ENCODE peak calls at places on chromosomes 5 and 9, in six cellular contexts. Y is OCI-M1; V is MV-4-11; L is GM04504; B is stimulated activated CD4-positive, alpha-beta T cell treated with anti-CD3 and anti-CD28 coated beads, Interleukin-15, amount 100 ng/mL, for 24 hours; P is effector CD4-positive, alpha-beta T cell. W is an unnamed sample.

GRCh38 chr5:139863361-139863760 is 67.8 kb downstream of the PSD2 start:
- DNase-seq in Y (no peak), V (no peak), L (no peak), B (no peak), P (no peak), W (no peak)

GRCh38 chr5:174837919-174838902 is 113.8 kb downstream of the MSX2 start:
- DNase-seq in Y (no peak), V (peak), L (peak), B (no peak), P (no peak), W (peak)

GRCh38 chr9:4421847-4422246 is 68.4 kb upstream of the SLC1A1 start:
- DNase-seq in Y (no peak), V (no peak), L (no peak), B (no peak), P (no peak), W (no peak)

GRCh38 chr5:59838989-59839388 is 54.5 kb downstream of the PDE4D start:
- DNase-seq in Y (no peak), V (no peak), L (no peak), B (no peak), P (no peak), W (no peak)

GRCh38 chr5:142197098-142197497 is 88.5 kb downstream of the NDFIP1 start:
- DNase-seq in Y (no peak), V (no peak), L (no peak), B (no peak), P (no peak), W (no peak)

GRCh38 chr5:122874179-122874875 is 28.9 kb downstream of the SNX24 start:
- DNase-seq in Y (no peak), V (peak), L (no peak), B (no peak), P (no peak), W (no peak)

GRCh38 chr5:103041071-103041676 is 78.8 kb downstream of the GIN1 start:
- DNase-seq in Y (peak), V (peak), L (no peak), B (no peak), P (no peak), W (peak)

GRCh38 chr5:173395257-173395932 is 67.2 kb upstream of the STC2 start:
- DNase-seq in Y (no peak), V (no peak), L (peak), B (no peak), P (no peak), W (no peak)

GRCh38 chr9:77020438-77021264 is 1.2 kb downstream of the FOXB2 start:
- DNase-seq in Y (no peak), V (no peak), L (no peak), B (peak), P (no peak), W (no peak)

GRCh38 chr9:105958587-105958986 is 264.2 kb downstream of the TMEM38B start:
- DNase-seq in Y (no peak), V (no peak), L (no peak), B (no peak), P (no peak), W (no peak)

GRCh38 chr5:179115845-179116524 is 55.8 kb downstream of the ZNF354C start:
- DNase-seq in Y (no peak), V (no peak), L (no peak), B (no peak), P (no peak), W (no peak)

GRCh38 chr5:95794070-95794516 is 28.4 kb downstream of the GLRX start:
- DNase-seq in Y (no peak), V (no peak), L (no peak), B (no peak), P (no peak), W (no peak)

GRCh38 chr9:93451762-93452709 is 551 bp downstream of the FAM120A start:
- DNase-seq in Y (peak), V (no peak), L (no peak), B (peak), P (peak), W (peak)

GRCh38 chr5:138668451-138668850 is 84.8 kb upstream of the CTNNA1 start:
- DNase-seq in Y (no peak), V (no peak), L (no peak), B (peak), P (no peak), W (no peak)

GRCh38 chr9:112158629-112159228 is 16.4 kb downstream of the SUSD1 start:
- DNase-seq in Y (no peak), V (no peak), L (no peak), B (no peak), P (no peak), W (no peak)

GRCh38 chr5:34996236-34996635 is 51.5 kb downstream of the AGXT2 start:
- DNase-seq in Y (no peak), V (no peak), L (no peak), B (no peak), P (no peak), W (no peak)

GRCh38 chr9:8255852-8256251 is 456.3 kb upstream of the DMAC1 start:
- DNase-seq in Y (no peak), V (no peak), L (no peak), B (no peak), P (no peak), W (no peak)

GRCh38 chr5:32172908-32173393 is 1.2 kb downstream of the GOLPH3 start:
- DNase-seq in Y (peak), V (no peak), L (no peak), B (no peak), P (no peak), W (peak)

GRCh38 chr5:113147088-113147487 is 170.5 kb downstream of the DCP2 start:
- DNase-seq in Y (no peak), V (no peak), L (peak), B (no peak), P (no peak), W (no peak)

GRCh38 chr5:74575741-74576538 is 64.6 kb downstream of the ENC1 start:
- DNase-seq in Y (no peak), V (no peak), L (peak), B (peak), P (no peak), W (no peak)

GRCh38 chr5:81768960-81769452 is 18.1 kb upstream of the SSBP2 start:
- DNase-seq in Y (no peak), V (peak), L (peak), B (no peak), P (no peak), W (no peak)

GRCh38 chr9:33884856-33885701 is 68.1 kb downstream of the UBE2R2 start:
- DNase-seq in Y (no peak), V (no peak), L (no peak), B (no peak), P (no peak), W (no peak)

GRCh38 chr9:130860458-130861316 is 25.6 kb downstream of the ABL1 start:
- DNase-seq in Y (no peak), V (peak), L (peak), B (no peak), P (no peak), W (peak)

GRCh38 chr5:64184832-64185231 is 19.2 kb downstream of the RNF180 start:
- DNase-seq in Y (no peak), V (no peak), L (no peak), B (no peak), P (no peak), W (no peak)

GRCh38 chr9:120851386-120851922 is 8.7 kb upstream of the PSMD5 start:
- DNase-seq in Y (no peak), V (no peak), L (no peak), B (no peak), P (no peak), W (no peak)

GRCh38 chr9:36276840-36277239 is 18.6 kb upstream of the GNE start:
- DNase-seq in Y (peak), V (peak), L (peak), B (no peak), P (no peak), W (no peak)

W was measured in NB4.